ENCODE peak calls at places on chromosomes 5 and 9, in eight cellular contexts. G is left ventricle myocardium inferior, C is A673, V is fibroblast of lung, R is transverse colon, U is AG10803, E is endodermal cell, O is IMR-90. Q is an unnamed sample.

GRCh38 chr5:132427285-132428146 is 58.0 kb downstream of the SLC22A5 start:
- DNase-seq in G (peak; percentile 47), C (no peak), V (no peak), R (peak; percentile 80), U (peak; percentile 37), E (peak; percentile 77), O (no peak), Q (no peak)

GRCh38 chr5:159642379-159642778 is 273.9 kb upstream of the ADRA1B start:
- DNase-seq in G (no peak), C (no peak), V (no peak), R (no peak), U (no peak), E (no peak), O (no peak), Q (no peak)

GRCh38 chr5:176955895-176956294 is 50.7 kb downstream of the UIMC1 start:
- DNase-seq in G (no peak), C (no peak), V (no peak), R (no peak), U (peak; percentile 18), E (no peak), O (peak; percentile 23), Q (no peak)

GRCh38 chr5:168104811-168105481 is 186.5 kb upstream of the WWC1 start:
- DNase-seq in G (no peak), C (peak; percentile 70), V (no peak), R (peak; percentile 60), U (no peak), E (peak; percentile 81), O (no peak), Q (no peak)

GRCh38 chr5:82396871-82397514 is 118.8 kb upstream of the RPS23 start:
- DNase-seq in G (peak; percentile 72), C (no peak), V (peak; percentile 99), R (peak; percentile 47), U (peak; percentile 100), E (no peak), O (peak; percentile 99), Q (peak; percentile 97)

GRCh38 chr5:115098041-115098702 is 71.5 kb downstream of the TRIM36 start:
- DNase-seq in G (no peak), C (peak; percentile 73), V (peak; percentile 69), R (peak; percentile 23), U (peak; percentile 48), E (peak; percentile 67), O (peak; percentile 60), Q (peak; percentile 52)

GRCh38 chr9:91991621-91992435 is 41.8 kb upstream of the ROR2 start:
- DNase-seq in G (no peak), C (no peak), V (peak; percentile 31), R (no peak), U (peak; percentile 54), E (no peak), O (no peak), Q (peak; percentile 61)

GRCh38 chr5:91946870-91947269 is 563.8 kb upstream of the ARRDC3 start:
- DNase-seq in G (no peak), C (peak; percentile 29), V (no peak), R (no peak), U (no peak), E (no peak), O (no peak), Q (no peak)

GRCh38 chr5:125274211-125274610 is 527.8 kb upstream of the ZNF608 start:
- DNase-seq in G (no peak), C (no peak), V (no peak), R (no peak), U (no peak), E (no peak), O (no peak), Q (no peak)

GRCh38 chr5:131418846-131419245 is 155.0 kb downstream of the CDC42SE2 start:
- DNase-seq in G (no peak), C (no peak), V (no peak), R (no peak), U (no peak), E (no peak), O (no peak), Q (no peak)

GRCh38 chr5:131426011-131426410 is 162.2 kb downstream of the CDC42SE2 start:
- DNase-seq in G (no peak), C (no peak), V (no peak), R (no peak), U (no peak), E (no peak), O (no peak), Q (no peak)

GRCh38 chr5:131419877-131420276 is 156.0 kb downstream of the CDC42SE2 start:
- DNase-seq in G (no peak), C (no peak), V (no peak), R (no peak), U (no peak), E (no peak), O (no peak), Q (no peak)

GRCh38 chr5:131417240-131417869 is 153.5 kb downstream of the CDC42SE2 start:
- DNase-seq in G (peak; percentile 66), C (peak; percentile 80), V (peak; percentile 80), R (peak; percentile 87), U (peak; percentile 71), E (peak; percentile 91), O (peak; percentile 71), Q (peak; percentile 61)

GRCh38 chr5:131423056-131423455 is 159.2 kb downstream of the CDC42SE2 start:
- DNase-seq in G (no peak), C (peak; percentile 44), V (peak; percentile 59), R (no peak), U (peak; percentile 8), E (no peak), O (peak; percentile 27), Q (no peak)
- TF ChIP-seq CTCF in G (peak; percentile 54), C (peak; percentile 73), V (peak; percentile 69), R (no peak), U (peak; percentile 54), E (peak; percentile 73), O (peak; percentile 54), Q (peak; percentile 47)

GRCh38 chr5:14250778-14251711 is 107.9 kb downstream of the TRIO start:
- DNase-seq in G (no peak), C (no peak), V (no peak), R (no peak), U (no peak), E (no peak), O (no peak), Q (no peak)
- H3K4me3 ChIP-seq in G (no peak overlapping the region), C (no peak overlapping the region), V (no peak overlapping the region), R (no peak overlapping the region), U (no peak overlapping the region), E (no peak overlapping the region), O (no peak overlapping the region), Q (no peak overlapping the region)

DNA sequence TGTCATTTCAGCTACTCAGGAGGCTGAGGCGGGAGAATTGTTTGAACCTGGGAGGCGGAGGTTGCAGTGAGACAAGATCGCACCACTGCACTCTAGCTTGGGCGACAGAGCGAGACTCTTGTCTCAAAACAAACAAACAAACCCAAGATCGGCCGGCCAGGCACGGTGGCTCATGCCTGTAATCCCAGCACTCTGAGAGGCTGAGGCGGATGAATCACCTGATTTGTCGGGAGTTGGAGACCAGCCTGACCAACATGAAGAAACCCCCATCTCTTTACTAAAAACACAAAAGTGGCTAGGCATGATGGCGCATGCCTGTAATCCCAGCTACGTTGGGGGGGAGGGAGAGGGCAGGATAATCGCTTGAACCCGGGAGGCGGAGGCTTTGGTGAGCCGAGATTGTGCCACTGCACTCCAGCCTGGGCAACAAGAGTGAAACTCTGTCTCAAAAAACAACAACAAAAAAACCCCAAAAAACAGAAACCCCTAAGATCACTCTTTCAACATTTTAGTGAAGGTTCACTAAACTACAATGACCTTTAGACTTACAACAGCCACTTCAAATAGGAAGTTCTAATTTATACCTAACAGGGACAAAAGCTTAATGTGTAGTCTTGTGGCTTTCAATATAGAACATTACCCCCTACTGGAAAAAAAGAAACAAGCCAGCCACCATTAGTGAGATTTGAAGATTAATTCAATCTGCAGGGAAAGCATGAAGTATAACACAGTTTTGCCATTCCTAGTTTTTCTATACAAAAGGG is 7.0 kb downstream of the HSPA9 start:
- DNase-seq in G (no peak), C (no peak), V (no peak), R (no peak), U (no peak), E (no peak), O (peak; percentile 72), Q (no peak)
- TF ChIP-seq CTCF in G (no peak), C (peak; percentile 28), V (peak; percentile 15), R (no peak), U (no peak), E (peak; percentile 19), O (no peak), Q (no peak)

GRCh38 chr9:126675147-126675467 is 61.4 kb downstream of the LMX1B start:
- DNase-seq in G (no peak), C (no peak), V (no peak), R (no peak), U (no peak), E (peak; percentile 66), O (no peak), Q (no peak)

GRCh38 chr9:126674365-126675146 is 60.8 kb downstream of the LMX1B start:
- DNase-seq in G (no peak), C (no peak), V (no peak), R (no peak), U (no peak), E (peak; percentile 76), O (no peak), Q (no peak)

GRCh38 chr9:126676685-126677143 is 63.0 kb downstream of the LMX1B start:
- DNase-seq in G (no peak), C (peak; percentile 39), V (no peak), R (no peak), U (no peak), E (peak; percentile 98), O (no peak), Q (no peak)

GRCh38 chr9:126677188-126678084 is 63.7 kb downstream of the LMX1B start:
- DNase-seq in G (no peak), C (no peak), V (no peak), R (no peak), U (no peak), E (peak; percentile 82), O (no peak), Q (no peak)

GRCh38 chr9:126676102-126676684 is 62.5 kb downstream of the LMX1B start:
- DNase-seq in G (no peak), C (no peak), V (no peak), R (no peak), U (no peak), E (peak; percentile 79), O (no peak), Q (no peak)
- H3K4me3 ChIP-seq in G (no peak overlapping the region), C (no peak overlapping the region), V (no peak overlapping the region), R (no peak overlapping the region), U (no peak overlapping the region), E (no peak overlapping the region), O (no peak overlapping the region), Q (no peak overlapping the region)

DNA sequence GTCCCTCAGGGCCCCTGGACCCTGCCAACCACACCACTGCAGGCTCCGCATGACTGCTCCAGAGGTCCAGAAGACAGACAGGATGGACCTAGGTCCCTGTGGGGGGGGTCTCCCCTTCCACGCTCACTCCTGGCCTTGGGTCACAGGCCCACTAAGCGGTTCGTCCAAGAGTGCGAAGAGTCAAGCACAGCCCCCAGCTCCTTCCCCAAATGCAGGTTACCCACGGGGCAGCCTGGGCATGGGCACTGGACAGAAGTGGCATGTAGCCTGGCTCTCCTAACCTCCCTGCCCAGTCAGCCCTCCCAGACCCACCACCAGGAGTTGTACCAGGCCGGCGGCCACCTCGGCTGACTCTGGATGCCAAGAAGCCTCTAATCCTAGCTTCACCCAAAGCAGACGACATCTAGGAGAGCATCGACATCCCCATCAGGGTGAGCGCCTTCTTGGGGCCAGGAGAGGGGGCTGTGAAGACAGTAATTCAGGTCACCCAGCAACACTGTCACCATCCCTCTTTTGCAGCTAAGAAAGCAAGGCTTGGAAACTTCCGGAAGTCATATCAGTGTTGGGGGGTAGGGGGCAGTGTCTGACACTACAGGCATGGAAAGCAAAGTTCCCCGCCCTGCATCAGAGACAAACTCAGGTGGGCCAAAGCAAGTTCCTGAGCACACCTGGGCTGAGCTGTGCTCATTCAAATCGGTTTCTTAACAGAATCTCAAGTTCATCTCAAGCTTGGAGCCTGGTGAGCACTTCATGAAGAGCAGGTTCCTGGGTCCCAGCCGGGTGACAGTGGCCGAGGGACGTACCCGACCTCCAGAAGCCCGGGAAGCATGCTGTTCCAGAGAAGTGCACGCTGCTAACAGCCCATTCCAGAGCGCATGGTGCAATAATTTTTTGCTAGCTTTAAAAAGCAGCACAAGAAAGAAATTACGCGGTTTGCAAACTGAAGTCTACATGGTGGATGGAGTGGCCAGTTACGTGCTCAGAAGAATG is 68.7 kb downstream of the SEMA4D start:
- DNase-seq in G (no peak), C (peak; percentile 7), V (no peak), R (peak; percentile 57), U (no peak), E (peak; percentile 92), O (no peak), Q (no peak)
- TF ChIP-seq CTCF in G (no peak), C (peak; percentile 33), V (no peak), R (peak; percentile 17), U (peak; percentile 19), E (peak; percentile 83), O (peak; percentile 12), Q (peak; percentile 42)

Q was measured in HFF-Myc.